ENCODE peak calls at places on chromosome 18, in five cellular contexts. One of them, this sample, is unnamed.

GRCh38 chr18:33123852-33124251 is 316.7 kb downstream of the CCDC178 start:
- DNase-seq in body of pancreas: no peak
- DNase-seq in left lobe of liver: no peak
- DNase-seq in stimulated activated CD4-positive, alpha-beta T cell treated with anti-CD3 and anti-CD28 coated beads, Interleukin-1b, Interleukin-23, amount 100 ng/mL, for 1 hour: no peak
- DNase-seq in hippocampal formation: no peak
- DNase-seq in this sample: no peak

GRCh38 chr18:58408665-58409064 is 220.2 kb downstream of the ALPK2 start:
- DNase-seq in left lobe of liver: peak
- DNase-seq in stimulated activated CD4-positive, alpha-beta T cell treated with anti-CD3 and anti-CD28 coated beads, Interleukin-1b, Interleukin-23, amount 100 ng/mL, for 1 hour: no peak
- DNase-seq in hippocampal formation: no peak
- DNase-seq in body of pancreas: no peak
- DNase-seq in this sample: no peak

GRCh38 chr18:37539236-37539635 is 26.4 kb downstream of the CELF4 start:
- DNase-seq in body of pancreas: no peak
- DNase-seq in left lobe of liver: no peak
- DNase-seq in stimulated activated CD4-positive, alpha-beta T cell treated with anti-CD3 and anti-CD28 coated beads, Interleukin-1b, Interleukin-23, amount 100 ng/mL, for 1 hour: no peak
- DNase-seq in hippocampal formation: no peak
- DNase-seq in this sample: no peak

GRCh38 chr18:48834421-48835011 is 116.2 kb downstream of the SMAD7 start:
- DNase-seq in hippocampal formation: no peak
- DNase-seq in left lobe of liver: no peak
- DNase-seq in body of pancreas: peak
- DNase-seq in stimulated activated CD4-positive, alpha-beta T cell treated with anti-CD3 and anti-CD28 coated beads, Interleukin-1b, Interleukin-23, amount 100 ng/mL, for 1 hour: peak
- DNase-seq in this sample: peak

GRCh38 chr18:13217971-13218375 is 587 bp upstream of the LDLRAD4 start:
- DNase-seq in body of pancreas: peak
- DNase-seq in left lobe of liver: peak
- DNase-seq in hippocampal formation: no peak
- DNase-seq in stimulated activated CD4-positive, alpha-beta T cell treated with anti-CD3 and anti-CD28 coated beads, Interleukin-1b, Interleukin-23, amount 100 ng/mL, for 1 hour: no peak
- DNase-seq in this sample: no peak

GRCh38 chr18:3593381-3593903 is 143.5 kb downstream of the TGIF1 start:
- DNase-seq in body of pancreas: no peak
- DNase-seq in left lobe of liver: no peak
- DNase-seq in stimulated activated CD4-positive, alpha-beta T cell treated with anti-CD3 and anti-CD28 coated beads, Interleukin-1b, Interleukin-23, amount 100 ng/mL, for 1 hour: no peak
- DNase-seq in hippocampal formation: peak
- DNase-seq in this sample: no peak

GRCh38 chr18:80194874-80195570 is 52.3 kb downstream of the PARD6G start:
- DNase-seq in stimulated activated CD4-positive, alpha-beta T cell treated with anti-CD3 and anti-CD28 coated beads, Interleukin-1b, Interleukin-23, amount 100 ng/mL, for 1 hour: no peak
- DNase-seq in left lobe of liver: peak
- DNase-seq in body of pancreas: no peak
- DNase-seq in hippocampal formation: no peak
- DNase-seq in this sample: no peak

GRCh38 chr18:55323051-55323994 is 264.7 kb downstream of the TCF4 start:
- DNase-seq in stimulated activated CD4-positive, alpha-beta T cell treated with anti-CD3 and anti-CD28 coated beads, Interleukin-1b, Interleukin-23, amount 100 ng/mL, for 1 hour: no peak
- DNase-seq in left lobe of liver: no peak
- DNase-seq in body of pancreas: no peak
- DNase-seq in hippocampal formation: no peak
- DNase-seq in this sample: peak

GRCh38 chr18:2325308-2325849 is 245.9 kb downstream of the METTL4 start:
- DNase-seq in body of pancreas: no peak
- DNase-seq in left lobe of liver: no peak
- DNase-seq in stimulated activated CD4-positive, alpha-beta T cell treated with anti-CD3 and anti-CD28 coated beads, Interleukin-1b, Interleukin-23, amount 100 ng/mL, for 1 hour: no peak
- DNase-seq in hippocampal formation: no peak
- DNase-seq in this sample: no peak

GRCh38 chr18:63286926-63287325 is 32.6 kb downstream of the BCL2 start:
- DNase-seq in left lobe of liver: no peak
- DNase-seq in hippocampal formation: no peak
- DNase-seq in stimulated activated CD4-positive, alpha-beta T cell treated with anti-CD3 and anti-CD28 coated beads, Interleukin-1b, Interleukin-23, amount 100 ng/mL, for 1 hour: no peak
- DNase-seq in body of pancreas: no peak
- DNase-seq in this sample: no peak

GRCh38 chr18:24633121-24633520 is 172.7 kb downstream of the HRH4 start:
- DNase-seq in left lobe of liver: no peak
- DNase-seq in stimulated activated CD4-positive, alpha-beta T cell treated with anti-CD3 and anti-CD28 coated beads, Interleukin-1b, Interleukin-23, amount 100 ng/mL, for 1 hour: no peak
- DNase-seq in hippocampal formation: no peak
- DNase-seq in body of pancreas: no peak
- DNase-seq in this sample: no peak

GRCh38 chr18:44411971-44412370 is 268.7 kb upstream of the SETBP1 start:
- DNase-seq in body of pancreas: no peak
- DNase-seq in hippocampal formation: no peak
- DNase-seq in left lobe of liver: no peak
- DNase-seq in stimulated activated CD4-positive, alpha-beta T cell treated with anti-CD3 and anti-CD28 coated beads, Interleukin-1b, Interleukin-23, amount 100 ng/mL, for 1 hour: no peak
- DNase-seq in this sample: no peak

GRCh38 chr18:9897129-9897528 is 11.4 kb downstream of the TXNDC2 start:
- DNase-seq in left lobe of liver: no peak
- DNase-seq in stimulated activated CD4-positive, alpha-beta T cell treated with anti-CD3 and anti-CD28 coated beads, Interleukin-1b, Interleukin-23, amount 100 ng/mL, for 1 hour: no peak
- DNase-seq in body of pancreas: no peak
- DNase-seq in hippocampal formation: no peak
- DNase-seq in this sample: no peak

GRCh38 chr18:26574958-26575864 is 26.9 kb upstream of the KCTD1 start:
- DNase-seq in hippocampal formation: peak
- DNase-seq in body of pancreas: peak
- DNase-seq in stimulated activated CD4-positive, alpha-beta T cell treated with anti-CD3 and anti-CD28 coated beads, Interleukin-1b, Interleukin-23, amount 100 ng/mL, for 1 hour: no peak
- DNase-seq in left lobe of liver: no peak
- DNase-seq in this sample: peak

GRCh38 chr18:49609416-49610284 is 47.8 kb downstream of the LIPG start:
- DNase-seq in body of pancreas: no peak
- DNase-seq in hippocampal formation: no peak
- DNase-seq in left lobe of liver: no peak
- DNase-seq in stimulated activated CD4-positive, alpha-beta T cell treated with anti-CD3 and anti-CD28 coated beads, Interleukin-1b, Interleukin-23, amount 100 ng/mL, for 1 hour: no peak
- DNase-seq in this sample: no peak

GRCh38 chr18:48488388-48488850 is 50.4 kb upstream of the CTIF start:
- DNase-seq in body of pancreas: peak
- DNase-seq in left lobe of liver: peak
- DNase-seq in hippocampal formation: no peak
- DNase-seq in stimulated activated CD4-positive, alpha-beta T cell treated with anti-CD3 and anti-CD28 coated beads, Interleukin-1b, Interleukin-23, amount 100 ng/mL, for 1 hour: no peak
- DNase-seq in this sample: no peak

GRCh38 chr18:8890957-8891464 is 185.7 kb downstream of the MTCL1 start:
- DNase-seq in body of pancreas: peak
- DNase-seq in hippocampal formation: no peak
- DNase-seq in stimulated activated CD4-positive, alpha-beta T cell treated with anti-CD3 and anti-CD28 coated beads, Interleukin-1b, Interleukin-23, amount 100 ng/mL, for 1 hour: no peak
- DNase-seq in left lobe of liver: no peak
- DNase-seq in this sample: no peak

GRCh38 chr18:75265872-75266271 is 55.3 kb downstream of the TSHZ1 start:
- DNase-seq in stimulated activated CD4-positive, alpha-beta T cell treated with anti-CD3 and anti-CD28 coated beads, Interleukin-1b, Interleukin-23, amount 100 ng/mL, for 1 hour: no peak
- DNase-seq in hippocampal formation: no peak
- DNase-seq in left lobe of liver: no peak
- DNase-seq in body of pancreas: no peak
- DNase-seq in this sample: no peak

GRCh38 chr18:76913583-76913982 is 91.2 kb downstream of the ZNF236 start:
- DNase-seq in stimulated activated CD4-positive, alpha-beta T cell treated with anti-CD3 and anti-CD28 coated beads, Interleukin-1b, Interleukin-23, amount 100 ng/mL, for 1 hour: no peak
- DNase-seq in left lobe of liver: no peak
- DNase-seq in hippocampal formation: no peak
- DNase-seq in body of pancreas: no peak
- DNase-seq in this sample: no peak